ENCODE peak calls at places on chromosomes 7 and 10, in nine cellular contexts. One of them, this sample, is unnamed.

GRCh38 chr7:90749774-90750173 is 153.7 kb downstream of the CDK14 start:
- DNase-seq in prostate gland: no peak
- DNase-seq in right cardiac atrium: no peak
- DNase-seq in GM23248: no peak
- DNase-seq in hepatocyte: peak
- DNase-seq in K562: no peak
- DNase-seq in fibroblast of lung: no peak
- DNase-seq in uterus: no peak
- DNase-seq in tibial artery: no peak
- DNase-seq in this sample: no peak

GRCh38 chr7:108099650-108100049 is 30.5 kb downstream of the LAMB4 start:
- DNase-seq in prostate gland: no peak
- DNase-seq in tibial artery: no peak
- DNase-seq in K562: no peak
- DNase-seq in uterus: no peak
- DNase-seq in hepatocyte: no peak
- DNase-seq in right cardiac atrium: no peak
- DNase-seq in fibroblast of lung: no peak
- DNase-seq in GM23248: peak
- DNase-seq in this sample: no peak

GRCh38 chr7:69597278-69598076 is 798 bp upstream of the AUTS2 start:
- DNase-seq in prostate gland: peak
- DNase-seq in right cardiac atrium: peak
- DNase-seq in hepatocyte: peak
- DNase-seq in GM23248: peak
- DNase-seq in fibroblast of lung: peak
- DNase-seq in K562: no peak
- DNase-seq in tibial artery: peak
- DNase-seq in uterus: peak
- DNase-seq in this sample: no peak

GRCh38 chr7:132735476-132735875 is 159.2 kb upstream of the PLXNA4 start:
- DNase-seq in GM23248: no peak
- DNase-seq in tibial artery: no peak
- DNase-seq in hepatocyte: no peak
- DNase-seq in fibroblast of lung: no peak
- DNase-seq in prostate gland: no peak
- DNase-seq in K562: no peak
- DNase-seq in uterus: no peak
- DNase-seq in right cardiac atrium: no peak
- DNase-seq in this sample: no peak

GRCh38 chr7:39085590-39086049 is 107.9 kb downstream of the POU6F2 start:
- DNase-seq in uterus: no peak
- DNase-seq in K562: peak
- DNase-seq in fibroblast of lung: no peak
- DNase-seq in prostate gland: no peak
- DNase-seq in right cardiac atrium: peak
- DNase-seq in tibial artery: no peak
- DNase-seq in GM23248: peak
- DNase-seq in hepatocyte: peak
- DNase-seq in this sample: no peak

GRCh38 chr7:139995034-139995915 is 67.5 kb downstream of the PARP12 start:
- DNase-seq in K562: no peak
- DNase-seq in hepatocyte: peak
- DNase-seq in uterus: peak
- DNase-seq in prostate gland: no peak
- DNase-seq in GM23248: peak
- DNase-seq in right cardiac atrium: peak
- DNase-seq in fibroblast of lung: peak
- DNase-seq in tibial artery: peak
- DNase-seq in this sample: no peak

GRCh38 chr7:10789170-10789569 is 184.5 kb upstream of the PHF14 start:
- DNase-seq in GM23248: no peak
- DNase-seq in right cardiac atrium: no peak
- DNase-seq in fibroblast of lung: no peak
- DNase-seq in prostate gland: no peak
- DNase-seq in uterus: no peak
- DNase-seq in tibial artery: no peak
- DNase-seq in hepatocyte: no peak
- DNase-seq in K562: peak
- DNase-seq in this sample: no peak

GRCh38 chr7:90621130-90621891 is 25.2 kb downstream of the CDK14 start:
- DNase-seq in K562: no peak
- DNase-seq in uterus: no peak
- DNase-seq in GM23248: no peak
- DNase-seq in right cardiac atrium: no peak
- DNase-seq in prostate gland: no peak
- DNase-seq in tibial artery: no peak
- DNase-seq in fibroblast of lung: no peak
- DNase-seq in hepatocyte: no peak
- DNase-seq in this sample: no peak

GRCh38 chr7:45999541-45999940 is 78.5 kb upstream of the IGFBP3 start:
- DNase-seq in tibial artery: no peak
- DNase-seq in K562: no peak
- DNase-seq in hepatocyte: no peak
- DNase-seq in right cardiac atrium: no peak
- DNase-seq in uterus: no peak
- DNase-seq in GM23248: no peak
- DNase-seq in fibroblast of lung: no peak
- DNase-seq in prostate gland: no peak
- DNase-seq in this sample: no peak

GRCh38 chr7:17371656-17372524 is 73.4 kb downstream of the AHR start:
- DNase-seq in hepatocyte: peak
- DNase-seq in uterus: no peak
- DNase-seq in K562: peak
- DNase-seq in fibroblast of lung: peak
- DNase-seq in right cardiac atrium: no peak
- DNase-seq in tibial artery: no peak
- DNase-seq in prostate gland: no peak
- DNase-seq in GM23248: peak
- DNase-seq in this sample: no peak
- H3K27ac ChIP-seq in hepatocyte: peak
- H3K27ac ChIP-seq in uterus: peak
- H3K27ac ChIP-seq in K562: no peak
- H3K27ac ChIP-seq in fibroblast of lung: peak
- H3K27ac ChIP-seq in right cardiac atrium: no peak
- H3K27ac ChIP-seq in tibial artery: peak
- H3K27ac ChIP-seq in prostate gland: no peak
- H3K27ac ChIP-seq in GM23248: peak
- H3K27ac ChIP-seq in this sample: no peak

GRCh38 chr10:4730998-4731397 is 95.0 kb upstream of the AKR1E2 start:
- DNase-seq in hepatocyte: no peak
- DNase-seq in GM23248: no peak
- DNase-seq in right cardiac atrium: no peak
- DNase-seq in uterus: no peak
- DNase-seq in K562: no peak
- DNase-seq in tibial artery: no peak
- DNase-seq in fibroblast of lung: no peak
- DNase-seq in prostate gland: no peak
- DNase-seq in this sample: no peak

GRCh38 chr10:4733843-4734224 is 92.2 kb upstream of the AKR1E2 start:
- DNase-seq in prostate gland: no peak
- DNase-seq in uterus: no peak
- DNase-seq in K562: no peak
- DNase-seq in right cardiac atrium: no peak
- DNase-seq in fibroblast of lung: no peak
- DNase-seq in tibial artery: no peak
- DNase-seq in GM23248: no peak
- DNase-seq in hepatocyte: no peak
- DNase-seq in this sample: no peak

GRCh38 chr10:4736608-4737007 is 89.4 kb upstream of the AKR1E2 start:
- DNase-seq in right cardiac atrium: no peak
- DNase-seq in hepatocyte: no peak
- DNase-seq in prostate gland: no peak
- DNase-seq in fibroblast of lung: no peak
- DNase-seq in K562: no peak
- DNase-seq in tibial artery: no peak
- DNase-seq in GM23248: no peak
- DNase-seq in uterus: no peak
- DNase-seq in this sample: no peak

GRCh38 chr10:4736183-4736582 is 89.8 kb upstream of the AKR1E2 start:
- DNase-seq in uterus: no peak
- DNase-seq in GM23248: no peak
- DNase-seq in hepatocyte: no peak
- DNase-seq in prostate gland: peak
- DNase-seq in tibial artery: no peak
- DNase-seq in K562: no peak
- DNase-seq in fibroblast of lung: no peak
- DNase-seq in right cardiac atrium: no peak
- DNase-seq in this sample: no peak

GRCh38 chr10:4733150-4733842 is 92.7 kb upstream of the AKR1E2 start:
- DNase-seq in prostate gland: peak
- DNase-seq in K562: no peak
- DNase-seq in hepatocyte: peak
- DNase-seq in tibial artery: no peak
- DNase-seq in fibroblast of lung: no peak
- DNase-seq in right cardiac atrium: no peak
- DNase-seq in GM23248: no peak
- DNase-seq in uterus: no peak
- DNase-seq in this sample: no peak
- H3K27ac ChIP-seq in prostate gland: no peak
- H3K27ac ChIP-seq in K562: no peak
- H3K27ac ChIP-seq in hepatocyte: peak
- H3K27ac ChIP-seq in tibial artery: no peak
- H3K27ac ChIP-seq in fibroblast of lung: no peak
- H3K27ac ChIP-seq in right cardiac atrium: no peak
- H3K27ac ChIP-seq in GM23248: no peak
- H3K27ac ChIP-seq in uterus: no peak
- H3K27ac ChIP-seq in this sample: no peak

GRCh38 chr10:28881483-28881882 is 204.2 kb downstream of the BAMBI start:
- DNase-seq in K562: no peak
- DNase-seq in GM23248: no peak
- DNase-seq in hepatocyte: no peak
- DNase-seq in uterus: no peak
- DNase-seq in tibial artery: no peak
- DNase-seq in fibroblast of lung: no peak
- DNase-seq in right cardiac atrium: no peak
- DNase-seq in prostate gland: no peak
- DNase-seq in this sample: no peak
- H3K27ac ChIP-seq in K562: no peak
- H3K27ac ChIP-seq in GM23248: no peak
- H3K27ac ChIP-seq in hepatocyte: peak
- H3K27ac ChIP-seq in uterus: peak
- H3K27ac ChIP-seq in tibial artery: no peak
- H3K27ac ChIP-seq in fibroblast of lung: no peak
- H3K27ac ChIP-seq in right cardiac atrium: no peak
- H3K27ac ChIP-seq in prostate gland: no peak
- H3K27ac ChIP-seq in this sample: no peak

DNA sequence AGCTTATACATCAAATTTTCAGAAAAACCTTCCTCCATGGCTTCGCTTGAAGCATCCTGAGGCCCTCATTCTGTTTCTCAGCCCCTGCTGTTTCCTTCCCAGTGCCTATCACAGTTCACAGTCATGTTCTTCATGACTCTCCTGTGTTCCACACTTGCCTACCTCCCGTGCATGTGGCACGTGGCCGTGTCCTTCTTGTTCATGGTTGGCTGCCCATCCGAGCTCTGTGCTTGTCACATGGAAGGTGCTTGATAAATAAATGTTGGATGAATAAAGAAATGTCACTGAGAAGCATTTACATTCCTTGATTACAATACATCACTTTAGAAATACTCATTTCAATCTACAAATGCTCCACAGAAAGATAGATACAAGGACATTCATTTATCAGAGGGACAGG is 23.7 kb upstream of the EGFR start:
- DNase-seq in GM23248: no peak
- DNase-seq in K562: no peak
- DNase-seq in right cardiac atrium: no peak
- DNase-seq in hepatocyte: no peak
- DNase-seq in tibial artery: no peak
- DNase-seq in fibroblast of lung: no peak
- DNase-seq in prostate gland: no peak
- DNase-seq in uterus: no peak
- DNase-seq in this sample: no peak
- H3K27ac ChIP-seq in GM23248: peak
- H3K27ac ChIP-seq in K562: no peak
- H3K27ac ChIP-seq in right cardiac atrium: no peak
- H3K27ac ChIP-seq in hepatocyte: peak
- H3K27ac ChIP-seq in tibial artery: no peak
- H3K27ac ChIP-seq in fibroblast of lung: no peak
- H3K27ac ChIP-seq in prostate gland: no peak
- H3K27ac ChIP-seq in uterus: no peak
- H3K27ac ChIP-seq in this sample: no peak

This sample was measured in CD4-positive, alpha-beta T cell.